ENCODE peak calls at places on chromosomes 13 and 19, in nine cellular contexts. K, L, I, M, B, W, U, Z and C are unnamed samples.

GRCh38 chr19:2333807-2334211 is 5.3 kb downstream of the SPPL2B start:
- DNase-seq in K (no peak), L (no peak), I (no peak), M (no peak), B (no peak), W (no peak), U (no peak), Z (no peak), C (no peak)

GRCh38 chr19:51742736-51743288 is 8.9 kb downstream of the FPR1 start:
- DNase-seq in K (no peak), L (no peak), I (no peak), M (peak; percentile 49), B (no peak), W (no peak), U (no peak), Z (no peak), C (no peak)

GRCh38 chr19:50325310-50326100 is 3.7 kb downstream of the KCNC3 start:
- DNase-seq in K (peak; percentile 77), L (peak; percentile 97), I (peak; percentile 87), M (peak; percentile 43), B (no peak), W (peak; percentile 64), U (no peak), Z (peak; percentile 96), C (peak; percentile 94)

GRCh38 chr13:93248627-93249047 is 22.0 kb downstream of the GPC6 start:
- DNase-seq in K (peak; percentile 31), L (peak; percentile 61), I (peak; percentile 81), M (peak; percentile 53), B (no peak), W (no peak), U (no peak), Z (peak; percentile 83), C (peak; percentile 46)

GRCh38 chr19:4831351-4832340 is at the start of gene TICAM1:
- DNase-seq in K (peak; percentile 80), L (no peak), I (peak; percentile 92), M (peak; percentile 71), B (peak; percentile 69), W (peak; percentile 84), U (no peak), Z (peak; percentile 40), C (peak; percentile 40)

GRCh38 chr19:14059093-14059480 is 2.8 kb downstream of the PALM3 start:
- DNase-seq in K (peak; percentile 34), L (peak; percentile 78), I (peak; percentile 67), M (no peak), B (no peak), W (no peak), U (no peak), Z (no peak), C (peak; percentile 58)

GRCh38 chr13:109273326-109273751 is 513.0 kb downstream of the IRS2 start:
- DNase-seq in K (no peak), L (no peak), I (no peak), M (peak; percentile 74), B (no peak), W (no peak), U (no peak), Z (no peak), C (no peak)

GRCh38 chr13:20344836-20345490 is 112.8 kb upstream of the GJB6 start:
- DNase-seq in K (no peak), L (no peak), I (no peak), M (no peak), B (no peak), W (no peak), U (no peak), Z (no peak), C (no peak)

GRCh38 chr13:49840667-49841066 is 48.2 kb upstream of the KPNA3 start:
- DNase-seq in K (no peak), L (no peak), I (no peak), M (no peak), B (no peak), W (no peak), U (no peak), Z (no peak), C (no peak)

GRCh38 chr19:44988896-44989563 is 12.2 kb upstream of the RELB start:
- DNase-seq in K (peak; percentile 74), L (peak; percentile 86), I (peak; percentile 78), M (peak; percentile 80), B (peak; percentile 31), W (peak; percentile 55), U (no peak), Z (peak; percentile 86), C (peak; percentile 69)

GRCh38 chr19:13417054-13417453 is 89.2 kb downstream of the CACNA1A start:
- DNase-seq in K (no peak), L (no peak), I (no peak), M (no peak), B (no peak), W (peak; percentile 46), U (no peak), Z (peak; percentile 80), C (peak; percentile 50)

GRCh38 chr19:6744381-6745288 is 5.2 kb downstream of the TRIP10 start:
- DNase-seq in K (peak; percentile 90), L (no peak), I (peak; percentile 91), M (peak; percentile 98), B (peak; percentile 86), W (peak; percentile 94), U (peak; percentile 96), Z (peak; percentile 76), C (no peak)

GRCh38 chr13:98109226-98109625 is 33.7 kb upstream of the FARP1 start:
- DNase-seq in K (no peak), L (no peak), I (no peak), M (no peak), B (no peak), W (no peak), U (no peak), Z (no peak), C (no peak)
- TF ChIP-seq CTCF in K (no peak), L (no peak), I (no peak), M (no peak), B (no peak), W (no peak), U (no peak), Z (no peak), C (no peak)

GRCh38 chr19:35305181-35305580 is 13.2 kb downstream of the MAG start:
- DNase-seq in K (no peak), L (no peak), I (no peak), M (no peak), B (no peak), W (no peak), U (no peak), Z (no peak), C (no peak)

GRCh38 chr19:35307990-35308389 is 16.0 kb downstream of the MAG start:
- DNase-seq in K (no peak), L (no peak), I (no peak), M (no peak), B (no peak), W (no peak), U (no peak), Z (no peak), C (no peak)

GRCh38 chr19:35304036-35304435 is 12.1 kb downstream of the MAG start:
- DNase-seq in K (no peak), L (no peak), I (no peak), M (no peak), B (no peak), W (no peak), U (no peak), Z (no peak), C (no peak)

GRCh38 chr19:35309481-35310279 is 17.7 kb downstream of the MAG start:
- DNase-seq in K (no peak), L (no peak), I (no peak), M (no peak), B (no peak), W (peak; percentile 23), U (no peak), Z (no peak), C (peak; percentile 68)

DNA sequence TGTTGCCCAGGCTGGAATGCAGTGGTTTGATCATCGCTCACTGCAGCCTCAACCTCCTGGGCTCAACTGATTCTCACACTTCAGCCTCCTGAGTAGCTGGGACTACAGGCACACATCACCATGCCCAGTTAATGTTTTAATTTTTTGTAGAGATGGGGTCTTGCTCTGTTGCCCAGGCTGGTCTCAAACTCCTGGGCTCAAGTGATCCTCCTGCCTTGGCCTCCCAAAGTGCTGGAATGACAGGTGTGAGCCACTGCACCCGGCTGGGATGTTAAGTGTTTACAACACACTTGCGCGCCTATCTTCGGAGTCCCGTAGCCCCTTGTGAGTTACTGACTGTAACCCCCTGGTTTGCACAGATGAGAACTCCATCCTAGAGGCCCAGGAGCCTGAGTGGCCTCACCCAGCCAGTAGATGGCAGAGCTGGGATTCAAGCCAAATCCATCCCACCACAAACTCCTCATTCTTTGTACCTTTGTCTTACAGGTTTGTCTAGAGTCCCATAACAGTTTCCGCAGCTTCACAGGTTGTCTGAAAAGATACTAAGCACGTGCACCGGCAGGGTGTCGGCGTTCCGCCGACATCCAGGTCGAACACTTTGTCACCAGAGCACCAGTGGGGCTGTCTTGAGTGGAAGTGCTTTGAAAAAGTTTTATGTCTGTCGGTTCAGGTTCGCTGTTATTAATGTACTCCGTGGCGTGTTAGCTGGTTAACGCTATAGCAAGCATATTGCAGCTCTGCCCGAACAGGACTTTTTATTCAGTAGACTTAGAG is 14.7 kb downstream of the MAG start:
- DNase-seq in K (no peak), L (peak; percentile 52), I (no peak), M (peak; percentile 24), B (no peak), W (no peak), U (no peak), Z (no peak), C (no peak)
- TF ChIP-seq CTCF in K (no peak), L (peak; percentile 37), I (peak; percentile 14), M (no peak), B (no peak), W (no peak), U (no peak), Z (peak; percentile 56), C (peak; percentile 37)

DNA sequence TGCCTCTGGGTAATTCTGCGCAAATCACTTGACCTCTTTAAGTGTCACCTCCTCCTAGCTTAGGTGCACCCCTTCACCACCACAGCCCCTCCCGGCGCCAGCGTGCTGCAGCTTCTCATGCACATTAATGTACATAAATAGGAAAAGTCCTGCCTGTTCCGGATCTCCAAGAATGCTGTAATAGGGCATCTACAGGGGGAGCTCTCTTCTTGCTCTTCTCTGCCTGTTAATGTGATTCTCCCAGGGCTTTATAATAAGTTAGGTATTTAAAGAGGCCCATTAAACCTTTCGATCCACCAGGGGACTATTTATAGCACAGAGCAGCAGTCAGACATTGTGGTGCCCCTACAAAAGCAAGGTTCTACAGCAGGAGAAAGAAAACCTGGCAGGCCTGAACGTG is 35.3 kb downstream of the SOX1 start:
- DNase-seq in K (no peak), L (no peak), I (no peak), M (peak; percentile 5), B (no peak), W (no peak), U (no peak), Z (no peak), C (no peak)
- TF ChIP-seq CTCF in K (no peak), L (no peak), I (no peak), M (no peak), B (no peak), W (no peak), U (no peak), Z (no peak), C (no peak)

DNA sequence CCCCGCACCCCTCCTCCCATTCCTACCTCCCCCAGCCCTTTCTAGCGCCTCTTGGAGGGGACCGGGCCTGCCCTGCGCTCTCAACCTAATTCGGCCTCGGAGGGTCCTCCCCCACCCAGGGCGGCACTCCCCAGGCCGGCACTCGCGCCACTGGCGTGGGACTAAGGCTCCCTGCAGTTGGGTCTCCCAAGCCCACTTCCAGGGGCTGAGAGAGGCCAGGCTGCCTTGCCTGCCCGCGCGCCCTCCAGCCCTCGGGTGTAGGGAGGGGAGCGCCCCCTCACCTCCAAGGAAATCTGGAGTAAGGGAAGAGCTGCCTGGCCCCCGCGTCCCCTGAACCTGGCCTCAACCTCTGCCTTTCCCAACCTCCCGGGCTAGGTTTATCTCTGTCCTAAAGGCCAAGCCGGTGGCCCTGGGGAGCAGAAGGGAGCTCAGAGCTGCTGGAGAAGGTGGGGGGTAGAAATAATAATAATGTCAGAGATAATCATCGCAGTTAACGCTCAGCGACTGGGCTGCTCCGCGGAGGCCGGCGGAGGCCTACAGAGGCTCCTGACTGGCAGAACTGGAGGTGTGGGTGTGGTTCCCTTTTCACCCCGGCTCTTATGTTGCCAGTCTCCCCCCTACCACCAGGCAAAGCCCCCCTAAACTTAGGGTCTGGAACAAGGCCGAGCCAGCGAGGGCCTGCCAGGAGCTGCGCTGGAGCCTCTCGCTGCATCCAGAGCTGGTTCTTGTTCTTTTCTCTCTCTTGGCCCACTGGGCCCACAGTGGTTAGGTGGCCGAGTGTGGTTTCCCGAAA is 9.6 kb downstream of the ZIC2 start:
- DNase-seq in K (no peak), L (peak; percentile 46), I (no peak), M (no peak), B (no peak), W (no peak), U (no peak), Z (no peak), C (peak; percentile 21)
- TF ChIP-seq CTCF in K (no peak), L (no peak), I (no peak), M (no peak), B (no peak), W (no peak), U (no peak), Z (no peak), C (no peak)